ENCODE peak calls at places on chromosomes 1 and 21, in nine cellular contexts. N, K, Z, G, T, J, S, F and Q are unnamed samples.

GRCh38 chr1:16986596-16987361 is 6.4 kb upstream of the MFAP2 start:
- DNase-seq in T (no peak), Z (no peak), K (peak), J (no peak), F (no peak), G (no peak), N (no peak), S (no peak), Q (no peak)

GRCh38 chr21:29342394-29342957 is 43.8 kb downstream of the BACH1 start:
- DNase-seq in Z (peak), T (no peak), F (peak), G (peak), K (no peak), N (no peak), S (peak), J (peak), Q (no peak)

GRCh38 chr1:198701250-198701649 is 62.4 kb downstream of the PTPRC start:
- DNase-seq in Z (no peak), G (no peak), F (no peak), J (no peak), T (no peak), S (no peak), K (no peak), N (no peak), Q (no peak)

GRCh38 chr1:165354739-165355138 is 1.8 kb downstream of the LMX1A start:
- DNase-seq in T (no peak), S (no peak), N (no peak), G (no peak), J (no peak), F (no peak), K (no peak), Z (no peak), Q (no peak)

GRCh38 chr1:44019398-44020044 is 11.7 kb downstream of the SLC6A9 start:
- DNase-seq in Z (no peak), T (no peak), G (no peak), F (no peak), N (no peak), K (no peak), S (no peak), J (no peak), Q (no peak)

GRCh38 chr1:101193733-101194169 is 43.1 kb upstream of the S1PR1 start:
- DNase-seq in Z (no peak), K (no peak), T (no peak), F (no peak), N (no peak), S (no peak), J (no peak), G (no peak), Q (no peak)

GRCh38 chr1:21665711-21666571 is 3.2 kb downstream of the RAP1GAP start:
- DNase-seq in F (no peak), K (no peak), N (no peak), S (peak), G (peak), Z (no peak), T (no peak), J (peak), Q (peak)

GRCh38 chr1:94113592-94114322 is 7.2 kb downstream of the ABCA4 start:
- DNase-seq in T (no peak), J (no peak), N (no peak), F (no peak), Z (no peak), G (no peak), S (no peak), K (no peak), Q (no peak)

GRCh38 chr1:1943834-1944570 is 24.9 kb upstream of the TMEM52 start:
- DNase-seq in T (peak), Z (peak), S (no peak), G (no peak), N (peak), J (no peak), F (peak), K (peak), Q (peak)

GRCh38 chr1:202085682-202086373 is 36.9 kb upstream of the GPR37L1 start:
- DNase-seq in J (no peak), T (no peak), G (no peak), N (no peak), S (no peak), K (peak), F (peak), Z (no peak), Q (no peak)

GRCh38 chr1:143611159-143611558 is 360.6 kb downstream of the FAM72C start:
- DNase-seq in F (no peak), K (no peak), S (peak), J (no peak), T (no peak), G (no peak), N (no peak), Z (no peak), Q (no peak)

GRCh38 chr1:18912550-18912949 is 10.2 kb upstream of the ALDH4A1 start:
- DNase-seq in T (no peak), F (no peak), N (no peak), J (no peak), K (no peak), S (no peak), Z (no peak), G (no peak), Q (no peak)

GRCh38 chr1:67355745-67356424 is 48.2 kb downstream of the IL12RB2 start:
- DNase-seq in G (no peak), S (peak), J (no peak), Z (no peak), T (no peak), N (peak), F (no peak), K (no peak), Q (no peak)

GRCh38 chr1:246682231-246682895 is 41.8 kb upstream of the SCCPDH start:
- DNase-seq in S (no peak), J (no peak), K (no peak), F (no peak), G (no peak), N (peak), Z (no peak), T (no peak), Q (no peak)

GRCh38 chr1:198845851-198846250 is 207.0 kb downstream of the PTPRC start:
- DNase-seq in F (no peak), Z (no peak), N (no peak), S (peak), T (no peak), J (no peak), G (no peak), K (no peak), Q (no peak)

GRCh38 chr1:167542109-167543032 is 11.2 kb downstream of the CREG1 start:
- DNase-seq in G (no peak), N (no peak), F (no peak), K (no peak), J (no peak), S (no peak), Z (no peak), T (no peak), Q (no peak)

GRCh38 chr21:38433516-38433915 is 64.8 kb downstream of the ERG start:
- DNase-seq in N (no peak), J (no peak), T (no peak), S (no peak), G (peak), Z (no peak), K (no peak), F (no peak), Q (no peak)

GRCh38 chr1:58397187-58397820 is 149.2 kb downstream of the OMA1 start:
- DNase-seq in F (no peak), G (no peak), J (no peak), T (no peak), Z (no peak), N (no peak), K (no peak), S (peak), Q (no peak)

GRCh38 chr1:166032901-166033371 is 133.9 kb downstream of the FAM78B start:
- DNase-seq in T (no peak), K (no peak), G (no peak), N (peak), J (no peak), Z (no peak), S (no peak), F (no peak), Q (no peak)

GRCh38 chr1:112906155-112906698 is 49.8 kb downstream of the SLC16A1 start:
- DNase-seq in N (no peak), T (no peak), J (no peak), K (no peak), Z (no peak), G (no peak), F (no peak), S (no peak), Q (no peak)

GRCh38 chr1:97243973-97244560 is 522.5 kb downstream of the PTBP2 start:
- DNase-seq in G (no peak), N (no peak), Z (peak), J (no peak), S (peak), K (no peak), F (no peak), T (no peak), Q (no peak)

GRCh38 chr1:15403962-15404580 is 5.6 kb upstream of the EFHD2 start:
- DNase-seq in F (no peak), S (no peak), T (no peak), J (no peak), N (no peak), G (no peak), K (no peak), Z (no peak), Q (no peak)

GRCh38 chr1:55571767-55572166 is 356.6 kb upstream of the USP24 start:
- DNase-seq in K (no peak), T (no peak), F (no peak), J (no peak), N (no peak), Z (no peak), S (no peak), G (no peak), Q (no peak)

GRCh38 chr1:85570446-85571180 is 9.9 kb upstream of the CCN1 start:
- DNase-seq in N (no peak), F (no peak), J (no peak), S (no peak), T (no peak), K (no peak), G (no peak), Z (no peak), Q (no peak)

GRCh38 chr1:85572574-85572973 is 8.0 kb upstream of the CCN1 start:
- DNase-seq in T (no peak), F (no peak), Z (no peak), N (no peak), J (no peak), S (no peak), K (no peak), G (no peak), Q (no peak)

GRCh38 chr1:85569737-85570404 is 10.7 kb upstream of the CCN1 start:
- DNase-seq in K (no peak), F (no peak), T (no peak), G (no peak), S (no peak), N (no peak), Z (no peak), J (no peak), Q (no peak)

GRCh38 chr1:85571830-85572229 is 8.7 kb upstream of the CCN1 start:
- DNase-seq in N (no peak), K (no peak), S (no peak), J (no peak), Z (no peak), F (no peak), T (no peak), G (no peak), Q (no peak)

DNA sequence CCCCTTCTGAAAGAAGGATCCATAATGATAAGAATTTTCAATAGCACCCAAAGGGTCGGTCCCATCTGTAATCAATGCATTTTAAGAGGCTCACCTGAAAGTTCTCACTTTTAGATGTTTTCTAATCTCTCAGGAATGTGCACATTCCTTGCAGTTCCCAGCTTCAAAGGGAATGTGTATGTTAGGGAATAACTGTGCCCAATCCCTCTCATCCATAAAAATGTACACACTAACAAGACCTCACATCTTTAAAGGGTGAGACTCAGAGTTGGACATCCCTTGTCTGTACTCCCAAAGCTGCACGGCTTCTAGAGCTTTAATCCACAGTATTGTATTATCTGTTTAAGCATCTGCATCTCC is 9.4 kb upstream of the CCN1 start:
- DNase-seq in F (no peak), J (no peak), K (no peak), G (no peak), Z (no peak), T (no peak), N (no peak), S (no peak), Q (no peak)
- TF ChIP-seq CTCF in F (no peak), J (no peak), K (no peak), G (no peak), Z (no peak), T (no peak), N (no peak), S (no peak), Q (no peak)

GRCh38 chr1:185317886-185318310 is 855 bp upstream of the IVNS1ABP start:
- DNase-seq in N (no peak), T (peak), K (peak), G (peak), F (peak), S (peak), Z (peak), J (peak), Q (no peak)

GRCh38 chr1:185318431-185319151 is 1.5 kb upstream of the IVNS1ABP start:
- DNase-seq in Z (no peak), T (no peak), J (no peak), G (no peak), S (no peak), N (no peak), K (no peak), F (no peak), Q (no peak)

GRCh38 chr1:185315364-185316108 is 1.5 kb downstream of the IVNS1ABP start:
- DNase-seq in T (no peak), G (no peak), J (no peak), S (no peak), K (no peak), Z (no peak), F (peak), N (no peak), Q (no peak)

GRCh38 chr1:185316163-185317033 is 645 bp downstream of the IVNS1ABP start:
- DNase-seq in Z (peak), F (peak), G (peak), K (peak), T (peak), N (peak), J (peak), S (peak), Q (peak)

GRCh38 chr1:185317034-185317885 is at the start of gene IVNS1ABP:
- DNase-seq in T (peak), K (peak), S (peak), F (peak), Z (peak), J (peak), N (peak), G (peak), Q (peak)
- TF ChIP-seq CTCF in T (peak), K (peak), S (peak), F (peak), Z (peak), J (no peak), N (peak), G (no peak), Q (no peak)

DNA sequence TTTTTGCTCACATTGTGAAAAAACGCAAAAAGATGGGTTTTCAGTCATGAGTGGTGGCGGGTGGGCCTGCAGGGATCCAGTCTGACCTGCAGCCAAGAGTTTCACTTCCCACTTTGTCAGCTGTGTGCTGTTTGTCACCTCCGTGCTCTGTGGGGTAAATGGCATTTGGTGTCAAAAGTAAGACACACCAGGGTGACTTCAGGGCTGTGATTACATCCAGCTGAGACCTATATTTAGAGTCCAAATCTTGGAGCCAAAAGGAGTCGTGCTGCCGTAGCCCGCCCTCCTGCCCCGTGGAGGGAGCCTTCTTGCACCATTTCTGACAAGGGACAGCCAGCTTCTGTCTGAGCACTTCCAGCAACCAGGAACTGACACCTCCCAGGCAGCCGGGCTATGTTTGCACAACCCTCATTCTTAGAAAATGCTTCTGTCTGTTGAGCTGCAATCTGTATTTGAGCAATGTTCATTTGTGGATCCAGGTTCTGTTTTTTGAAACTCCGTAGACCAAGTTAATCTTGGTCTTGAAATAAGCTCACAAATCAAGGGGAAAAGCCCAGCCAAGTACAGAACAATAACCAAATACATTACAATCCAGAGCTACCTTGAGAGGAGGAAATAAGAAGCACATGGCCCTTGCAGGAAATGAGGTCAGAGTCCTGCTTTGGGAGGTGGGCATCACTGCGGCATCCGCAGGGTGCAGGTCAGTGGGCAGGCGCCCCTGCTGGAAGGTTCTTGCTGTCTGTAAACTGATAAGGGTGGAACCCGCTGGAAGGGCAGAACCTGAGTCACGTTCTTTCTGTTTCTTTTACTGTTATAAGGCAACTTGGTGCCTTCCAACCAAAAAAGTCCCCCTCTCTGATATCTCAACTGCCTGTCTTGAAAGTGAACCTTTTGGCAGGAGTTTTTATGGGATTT is 14.4 kb downstream of the ABCG1 start:
- DNase-seq in J (peak), F (peak), N (peak), K (peak), S (no peak), Z (peak), T (peak), G (peak), Q (no peak)
- TF ChIP-seq CTCF in J (no peak), F (peak), N (peak), K (peak), S (peak), Z (peak), T (peak), G (no peak), Q (peak)

GRCh38 chr1:27763358-27763757 is 9.7 kb upstream of the STX12 start:
- DNase-seq in N (no peak), G (no peak), F (no peak), J (no peak), K (no peak), S (no peak), Z (no peak), T (no peak), Q (no peak)

GRCh38 chr1:27759236-27759635 is 13.8 kb upstream of the STX12 start:
- DNase-seq in N (no peak), Z (no peak), S (no peak), G (no peak), J (no peak), T (no peak), K (no peak), F (no peak), Q (no peak)

GRCh38 chr1:27755865-27756264 is 17.2 kb upstream of the STX12 start:
- DNase-seq in Z (no peak), N (no peak), K (no peak), G (no peak), F (no peak), S (no peak), J (no peak), T (no peak), Q (no peak)

GRCh38 chr1:27755286-27755685 is 17.7 kb upstream of the STX12 start:
- DNase-seq in F (no peak), G (no peak), K (no peak), T (no peak), S (no peak), Z (no peak), J (no peak), N (no peak), Q (no peak)

DNA sequence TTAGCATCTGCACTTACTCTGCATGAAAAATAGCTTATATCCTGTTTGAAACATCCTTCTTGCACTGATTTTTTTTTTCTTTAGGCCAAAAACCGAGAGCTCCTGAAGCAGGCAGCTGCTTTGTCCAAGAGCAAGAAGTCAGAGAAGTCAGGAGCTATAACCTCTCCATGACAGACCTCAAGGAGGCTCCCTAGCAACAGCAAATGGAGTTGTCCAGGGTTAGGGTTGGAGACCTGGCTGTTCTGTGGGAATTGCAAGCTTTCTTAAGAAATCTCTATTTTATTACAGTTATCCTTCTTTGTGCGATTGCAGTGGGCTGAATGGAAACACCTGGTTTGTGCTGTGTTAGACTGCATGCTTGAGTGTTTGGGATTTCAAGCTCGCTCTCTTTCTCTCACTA is 12.6 kb upstream of the STX12 start:
- DNase-seq in Z (no peak), K (no peak), S (no peak), T (no peak), J (no peak), F (no peak), G (no peak), N (no peak), Q (no peak)
- TF ChIP-seq CTCF in Z (no peak), K (no peak), S (no peak), T (no peak), J (no peak), F (no peak), G (no peak), N (peak), Q (no peak)

DNA sequence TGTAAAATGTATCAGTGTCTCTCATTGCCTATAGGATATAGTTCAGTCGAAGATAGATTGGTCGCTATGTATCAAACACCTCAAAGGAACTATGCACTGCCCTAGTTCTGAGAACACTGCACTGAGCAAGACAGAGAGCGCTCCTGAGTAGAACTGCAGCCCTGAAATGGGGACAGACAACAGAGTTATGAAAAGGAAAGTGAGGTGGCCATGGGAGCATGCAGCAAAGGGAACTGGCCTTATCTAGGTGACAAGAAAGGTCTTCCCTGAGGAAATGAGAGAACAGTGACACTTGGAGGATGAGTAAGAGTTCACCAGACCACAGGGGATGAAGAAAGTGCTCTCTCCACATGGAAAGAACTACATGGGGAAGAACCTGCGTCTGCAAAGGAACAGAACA is 7.5 kb upstream of the G0S2 start:
- DNase-seq in S (no peak), J (no peak), N (no peak), Z (no peak), T (no peak), F (no peak), G (no peak), K (no peak), Q (no peak)
- TF ChIP-seq CTCF in S (no peak), J (no peak), N (no peak), Z (no peak), T (no peak), F (no peak), G (no peak), K (no peak), Q (no peak)